ENCODE peak calls at places on chromosomes 6 and 20, in four cellular contexts. U is H1, B is SK-N-SH, C is HCT116. D is an unnamed sample.

GRCh38 chr6:122722746-122723145 is 56.8 kb upstream of the FABP7 start:
- DNase-seq in B (no peak), U (no peak), C (no peak), D (no peak)

GRCh38 chr6:39892490-39893129 is 41.7 kb downstream of the MOCS1 start:
- DNase-seq in B (peak), U (peak), C (peak), D (no peak)

GRCh38 chr20:661474-662288 is 8.7 kb upstream of the SRXN1 start:
- DNase-seq in C (no peak), U (no peak), B (no peak), D (no peak)

GRCh38 chr6:139112561-139112960 is 22.3 kb upstream of the HECA start:
- DNase-seq in C (no peak), U (no peak), B (no peak), D (no peak)

GRCh38 chr6:12071064-12071615 is 59.0 kb downstream of the HIVEP1 start:
- DNase-seq in C (no peak), U (no peak), B (no peak), D (no peak)

GRCh38 chr6:160254467-160255312 is 3.9 kb downstream of the SLC22A2 start:
- DNase-seq in C (no peak), B (no peak), U (no peak), D (no peak)

GRCh38 chr20:44785768-44786167 is 24.6 kb downstream of the RIMS4 start:
- DNase-seq in U (peak), B (peak), C (no peak), D (peak)

GRCh38 chr20:53827292-53827995 is 233.8 kb upstream of the ZNF217 start:
- DNase-seq in C (no peak), B (no peak), U (no peak), D (no peak)

GRCh38 chr6:4402477-4402976 is 267.2 kb upstream of the ECI2 start:
- DNase-seq in C (no peak), B (no peak), U (no peak), D (peak)

GRCh38 chr6:130307752-130308361 is 58.0 kb upstream of the TMEM200A start:
- DNase-seq in B (no peak), C (no peak), U (no peak), D (peak)

GRCh38 chr6:79146426-79146825 is 68.4 kb upstream of the PHIP start:
- DNase-seq in B (no peak), U (no peak), C (no peak), D (no peak)
- TF ChIP-seq JUND in B (no peak), U (no peak), C (no peak), D (no peak)

DNA sequence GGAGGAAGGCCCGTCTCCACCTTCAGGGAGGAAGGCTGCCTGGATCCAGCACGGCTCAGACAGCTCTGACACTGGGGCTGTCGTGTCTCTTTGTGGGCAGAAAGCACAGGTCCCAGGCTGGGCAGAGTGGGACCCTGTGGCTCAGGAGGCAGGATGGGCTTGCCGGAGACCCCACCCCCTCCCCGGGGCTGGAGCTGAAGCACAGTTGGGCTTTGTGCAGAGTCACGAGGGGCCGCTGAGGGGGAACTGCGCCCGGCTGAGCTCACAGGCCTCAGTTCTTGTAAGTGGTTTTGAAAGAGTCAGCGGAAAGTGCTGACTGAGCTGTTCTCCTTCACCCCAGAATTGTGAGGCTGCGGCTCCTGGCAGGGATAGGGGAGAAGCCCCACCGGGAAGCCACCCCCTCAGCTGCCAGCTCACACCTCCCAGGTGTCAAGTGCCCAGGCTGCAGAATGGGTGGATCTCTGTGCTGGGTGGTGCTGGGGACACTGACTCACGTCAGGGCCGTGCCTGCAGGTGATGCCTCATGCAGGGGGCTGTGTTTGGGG is 145.5 kb upstream of the RNF24 start:
- DNase-seq in U (no peak), C (no peak), B (no peak), D (no peak)
- TF ChIP-seq JUND in U (no peak), C (no peak), B (no peak), D (no peak)

DNA sequence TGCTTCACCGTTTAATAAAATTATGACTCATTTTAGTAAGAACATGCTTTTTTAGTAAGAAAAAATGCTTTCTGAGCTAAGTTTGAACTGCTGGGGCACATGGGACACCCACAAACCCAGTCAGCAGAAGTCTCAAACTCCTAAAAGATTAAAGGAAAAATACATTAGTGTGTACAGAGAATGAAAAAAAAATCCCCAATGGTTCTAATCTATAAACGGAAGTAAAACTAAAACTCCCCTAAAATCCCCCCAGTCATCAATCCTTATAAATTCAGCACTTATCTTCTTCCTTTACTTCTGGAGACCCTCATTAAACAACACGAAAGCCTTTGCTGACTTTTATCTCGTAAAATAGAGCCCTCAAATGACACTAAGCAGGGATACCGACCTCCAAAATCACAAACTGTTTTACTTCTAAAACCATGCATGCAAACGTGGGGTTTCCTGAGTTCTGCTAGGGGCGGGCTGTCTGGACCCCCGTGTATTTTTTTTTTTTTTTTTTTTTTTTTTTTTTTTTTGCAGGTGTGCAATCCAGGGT is 1.1 kb upstream of the MYB start:
- DNase-seq in B (no peak), C (no peak), U (no peak), D (no peak)
- TF ChIP-seq JUND in B (no peak), C (no peak), U (no peak), D (no peak)

DNA sequence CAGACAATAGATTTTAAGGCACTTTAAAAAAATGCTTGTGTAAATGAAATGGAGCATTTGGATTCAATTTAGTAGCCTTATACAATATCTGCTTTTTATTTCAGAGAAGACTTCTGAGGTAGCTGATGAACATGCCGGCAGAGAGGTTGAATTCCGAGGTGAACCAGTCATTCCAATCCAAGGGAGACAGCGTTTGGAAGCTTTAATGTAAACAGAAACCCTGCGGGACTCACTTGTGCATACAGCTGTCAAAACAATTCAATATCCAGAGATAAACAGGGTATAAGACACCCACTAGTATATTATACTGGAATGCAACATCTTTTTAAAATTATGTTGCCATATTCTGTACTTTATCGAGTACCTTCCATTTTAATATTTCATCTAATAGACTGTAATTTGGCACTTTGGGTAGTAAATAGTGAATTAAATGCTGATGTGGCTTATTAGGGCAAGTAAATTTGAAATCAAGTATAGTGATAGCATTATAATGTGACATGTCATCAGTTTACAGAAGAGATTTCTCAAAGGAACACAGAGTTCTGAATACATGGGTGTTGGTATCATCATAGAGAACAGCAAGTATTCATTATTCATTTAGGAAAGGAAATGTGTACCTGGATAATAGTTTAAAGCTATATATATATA is 347.7 kb downstream of the PRKN start:
- DNase-seq in U (no peak), B (no peak), C (no peak), D (no peak)
- TF ChIP-seq JUND in U (no peak), B (no peak), C (no peak), D (no peak)

DNA sequence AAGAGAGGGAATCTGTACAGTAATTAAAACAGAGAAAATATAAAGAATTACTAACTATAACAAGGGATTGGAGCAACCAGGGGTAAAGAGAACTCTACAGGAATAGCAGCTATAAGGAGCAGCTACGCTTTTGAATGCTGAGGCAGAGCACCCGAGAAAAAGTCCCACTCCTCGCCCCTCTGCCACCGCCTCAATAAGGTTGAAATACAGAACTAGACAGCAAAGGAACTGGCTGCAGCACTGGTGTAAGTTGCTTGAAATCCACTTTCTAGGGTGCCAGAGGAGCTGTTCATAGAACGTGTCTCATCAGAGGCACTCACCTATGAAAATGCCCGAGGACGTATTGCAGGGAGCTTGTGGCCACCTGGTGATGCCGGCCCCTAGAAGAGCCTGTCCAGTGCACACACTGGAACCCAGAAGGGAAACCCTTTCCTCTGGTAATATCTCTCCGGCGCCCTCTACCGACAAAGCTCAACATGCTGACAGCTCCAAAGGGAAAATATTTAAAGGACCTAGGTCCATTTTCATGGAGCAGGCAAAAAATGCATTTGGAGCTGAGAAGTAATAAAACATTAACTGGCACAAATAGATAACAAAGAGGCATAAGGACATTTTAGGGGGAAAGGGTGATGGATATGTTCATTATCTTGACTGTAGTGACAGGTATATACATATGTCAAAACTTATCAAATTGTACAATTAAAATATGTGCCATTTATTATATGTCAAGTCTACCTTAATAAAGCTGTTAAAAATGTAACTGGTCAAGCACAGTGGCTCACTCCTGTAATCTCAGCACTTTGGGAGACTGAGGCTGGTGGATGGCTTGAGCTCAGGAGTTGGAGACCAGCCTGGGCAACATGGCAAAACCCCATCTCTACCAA is 137.4 kb upstream of the HDAC2 start:
- DNase-seq in U (no peak), C (peak), B (peak), D (peak)
- TF ChIP-seq JUND in U (no peak), C (no peak), B (no peak), D (no peak)

GRCh38 chr6:2665169-2666070 is 85.3 kb downstream of the MYLK4 start:
- DNase-seq in C (no peak), B (no peak), U (no peak), D (no peak)
- TF ChIP-seq JUND in C (no peak), B (no peak), U (no peak), D (no peak)

GRCh38 chr6:119006972-119007371 is 71.5 kb downstream of the FAM184A start:
- DNase-seq in U (no peak), C (no peak), B (no peak), D (no peak)

GRCh38 chr6:119012521-119012920 is 65.9 kb downstream of the FAM184A start:
- DNase-seq in B (no peak), U (no peak), C (no peak), D (no peak)
- TF ChIP-seq JUND in B (no peak), U (no peak), C (no peak), D (no peak)

D was measured in T47D.